ENCODE peak calls at places on chromosomes 2 and 18, in ten cellular contexts. One of them, this sample, is unnamed.

GRCh38 chr2:173205375-173205774 is 129.7 kb downstream of the MAP3K20 start:
- DNase-seq in D721Med: no peak
- DNase-seq in AG09309: no peak
- DNase-seq in astrocyte of the cerebellum: peak
- DNase-seq in HS-27A: no peak
- DNase-seq in stimulated activated CD4-positive, alpha-beta T cell treated with anti-CD3 and anti-CD28 coated beads, Interleukin-2, amount 100 ng/mL, for 48 hours: no peak
- DNase-seq in CD4-positive, alpha-beta T cell: no peak
- DNase-seq in heart left ventricle: peak
- DNase-seq in amygdala: peak
- DNase-seq in NCI-H2081: no peak
- DNase-seq in this sample: no peak

GRCh38 chr18:42028232-42028832 is 73.3 kb downstream of the PIK3C3 start:
- DNase-seq in D721Med: no peak
- DNase-seq in AG09309: no peak
- DNase-seq in astrocyte of the cerebellum: peak
- DNase-seq in HS-27A: no peak
- DNase-seq in stimulated activated CD4-positive, alpha-beta T cell treated with anti-CD3 and anti-CD28 coated beads, Interleukin-2, amount 100 ng/mL, for 48 hours: peak
- DNase-seq in CD4-positive, alpha-beta T cell: peak
- DNase-seq in heart left ventricle: no peak
- DNase-seq in amygdala: peak
- DNase-seq in NCI-H2081: peak
- DNase-seq in this sample: no peak

GRCh38 chr2:236600892-236601291 is 31.3 kb downstream of the ACKR3 start:
- DNase-seq in D721Med: no peak
- DNase-seq in AG09309: no peak
- DNase-seq in astrocyte of the cerebellum: no peak
- DNase-seq in HS-27A: no peak
- DNase-seq in stimulated activated CD4-positive, alpha-beta T cell treated with anti-CD3 and anti-CD28 coated beads, Interleukin-2, amount 100 ng/mL, for 48 hours: no peak
- DNase-seq in CD4-positive, alpha-beta T cell: no peak
- DNase-seq in heart left ventricle: peak
- DNase-seq in amygdala: no peak
- DNase-seq in NCI-H2081: no peak
- DNase-seq in this sample: no peak

GRCh38 chr2:238574490-238575271 is 148.0 kb downstream of the ASB1 start:
- DNase-seq in D721Med: no peak
- DNase-seq in AG09309: no peak
- DNase-seq in astrocyte of the cerebellum: no peak
- DNase-seq in HS-27A: no peak
- DNase-seq in stimulated activated CD4-positive, alpha-beta T cell treated with anti-CD3 and anti-CD28 coated beads, Interleukin-2, amount 100 ng/mL, for 48 hours: no peak
- DNase-seq in CD4-positive, alpha-beta T cell: no peak
- DNase-seq in heart left ventricle: no peak
- DNase-seq in amygdala: no peak
- DNase-seq in NCI-H2081: no peak
- DNase-seq in this sample: no peak

GRCh38 chr18:23585007-23585871 is 1.1 kb downstream of the NPC1 start:
- DNase-seq in D721Med: no peak
- DNase-seq in AG09309: no peak
- DNase-seq in astrocyte of the cerebellum: no peak
- DNase-seq in HS-27A: no peak
- DNase-seq in stimulated activated CD4-positive, alpha-beta T cell treated with anti-CD3 and anti-CD28 coated beads, Interleukin-2, amount 100 ng/mL, for 48 hours: no peak
- DNase-seq in CD4-positive, alpha-beta T cell: no peak
- DNase-seq in heart left ventricle: no peak
- DNase-seq in amygdala: no peak
- DNase-seq in NCI-H2081: no peak
- DNase-seq in this sample: no peak

GRCh38 chr2:85330839-85331636 is 3.2 kb upstream of the TGOLN2 start:
- DNase-seq in D721Med: no peak
- DNase-seq in AG09309: no peak
- DNase-seq in astrocyte of the cerebellum: no peak
- DNase-seq in HS-27A: no peak
- DNase-seq in stimulated activated CD4-positive, alpha-beta T cell treated with anti-CD3 and anti-CD28 coated beads, Interleukin-2, amount 100 ng/mL, for 48 hours: no peak
- DNase-seq in CD4-positive, alpha-beta T cell: no peak
- DNase-seq in heart left ventricle: no peak
- DNase-seq in amygdala: no peak
- DNase-seq in NCI-H2081: no peak
- DNase-seq in this sample: no peak

GRCh38 chr2:28390241-28390856 is 2.3 kb upstream of the FOSL2 start:
- DNase-seq in D721Med: no peak
- DNase-seq in AG09309: peak
- DNase-seq in astrocyte of the cerebellum: peak
- DNase-seq in HS-27A: peak
- DNase-seq in stimulated activated CD4-positive, alpha-beta T cell treated with anti-CD3 and anti-CD28 coated beads, Interleukin-2, amount 100 ng/mL, for 48 hours: peak
- DNase-seq in CD4-positive, alpha-beta T cell: peak
- DNase-seq in heart left ventricle: peak
- DNase-seq in amygdala: peak
- DNase-seq in NCI-H2081: peak
- DNase-seq in this sample: peak

GRCh38 chr2:220076734-220077133 is 449.3 kb downstream of the SLC4A3 start:
- DNase-seq in D721Med: no peak
- DNase-seq in AG09309: peak
- DNase-seq in astrocyte of the cerebellum: peak
- DNase-seq in HS-27A: no peak
- DNase-seq in stimulated activated CD4-positive, alpha-beta T cell treated with anti-CD3 and anti-CD28 coated beads, Interleukin-2, amount 100 ng/mL, for 48 hours: no peak
- DNase-seq in CD4-positive, alpha-beta T cell: no peak
- DNase-seq in heart left ventricle: no peak
- DNase-seq in amygdala: no peak
- DNase-seq in NCI-H2081: no peak
- DNase-seq in this sample: peak

GRCh38 chr2:42060718-42061619 is 13.1 kb downstream of the PKDCC start:
- DNase-seq in D721Med: peak
- DNase-seq in AG09309: no peak
- DNase-seq in astrocyte of the cerebellum: no peak
- DNase-seq in HS-27A: no peak
- DNase-seq in stimulated activated CD4-positive, alpha-beta T cell treated with anti-CD3 and anti-CD28 coated beads, Interleukin-2, amount 100 ng/mL, for 48 hours: no peak
- DNase-seq in CD4-positive, alpha-beta T cell: no peak
- DNase-seq in heart left ventricle: no peak
- DNase-seq in amygdala: peak
- DNase-seq in NCI-H2081: no peak
- DNase-seq in this sample: no peak

GRCh38 chr2:24675338-24675737 is 117.9 kb downstream of the PTRHD1 start:
- DNase-seq in D721Med: no peak
- DNase-seq in AG09309: no peak
- DNase-seq in astrocyte of the cerebellum: no peak
- DNase-seq in HS-27A: no peak
- DNase-seq in stimulated activated CD4-positive, alpha-beta T cell treated with anti-CD3 and anti-CD28 coated beads, Interleukin-2, amount 100 ng/mL, for 48 hours: no peak
- DNase-seq in CD4-positive, alpha-beta T cell: no peak
- DNase-seq in heart left ventricle: no peak
- DNase-seq in amygdala: no peak
- DNase-seq in NCI-H2081: no peak
- DNase-seq in this sample: no peak

GRCh38 chr2:56687169-56687568 is 503.4 kb downstream of the CCDC85A start:
- DNase-seq in D721Med: no peak
- DNase-seq in AG09309: no peak
- DNase-seq in astrocyte of the cerebellum: no peak
- DNase-seq in HS-27A: peak
- DNase-seq in stimulated activated CD4-positive, alpha-beta T cell treated with anti-CD3 and anti-CD28 coated beads, Interleukin-2, amount 100 ng/mL, for 48 hours: no peak
- DNase-seq in CD4-positive, alpha-beta T cell: no peak
- DNase-seq in heart left ventricle: no peak
- DNase-seq in amygdala: no peak
- DNase-seq in NCI-H2081: no peak
- DNase-seq in this sample: no peak

GRCh38 chr2:73928995-73929394 is 2.3 kb downstream of the DGUOK start:
- DNase-seq in D721Med: no peak
- DNase-seq in AG09309: no peak
- DNase-seq in astrocyte of the cerebellum: no peak
- DNase-seq in HS-27A: no peak
- DNase-seq in stimulated activated CD4-positive, alpha-beta T cell treated with anti-CD3 and anti-CD28 coated beads, Interleukin-2, amount 100 ng/mL, for 48 hours: no peak
- DNase-seq in CD4-positive, alpha-beta T cell: no peak
- DNase-seq in heart left ventricle: no peak
- DNase-seq in amygdala: no peak
- DNase-seq in NCI-H2081: no peak
- DNase-seq in this sample: no peak

GRCh38 chr2:212364586-212364985 is 174.0 kb downstream of the ERBB4 start:
- DNase-seq in D721Med: no peak
- DNase-seq in AG09309: no peak
- DNase-seq in astrocyte of the cerebellum: no peak
- DNase-seq in HS-27A: no peak
- DNase-seq in stimulated activated CD4-positive, alpha-beta T cell treated with anti-CD3 and anti-CD28 coated beads, Interleukin-2, amount 100 ng/mL, for 48 hours: no peak
- DNase-seq in CD4-positive, alpha-beta T cell: no peak
- DNase-seq in heart left ventricle: no peak
- DNase-seq in amygdala: no peak
- DNase-seq in NCI-H2081: no peak
- DNase-seq in this sample: no peak

GRCh38 chr2:24327988-24328387 is 32.3 kb downstream of the ITSN2 start:
- DNase-seq in D721Med: no peak
- DNase-seq in AG09309: no peak
- DNase-seq in astrocyte of the cerebellum: no peak
- DNase-seq in HS-27A: no peak
- DNase-seq in stimulated activated CD4-positive, alpha-beta T cell treated with anti-CD3 and anti-CD28 coated beads, Interleukin-2, amount 100 ng/mL, for 48 hours: no peak
- DNase-seq in CD4-positive, alpha-beta T cell: no peak
- DNase-seq in heart left ventricle: no peak
- DNase-seq in amygdala: peak
- DNase-seq in NCI-H2081: no peak
- DNase-seq in this sample: no peak

GRCh38 chr2:41321341-41321740 is 726.5 kb upstream of the PKDCC start:
- DNase-seq in D721Med: no peak
- DNase-seq in AG09309: no peak
- DNase-seq in astrocyte of the cerebellum: no peak
- DNase-seq in HS-27A: no peak
- DNase-seq in stimulated activated CD4-positive, alpha-beta T cell treated with anti-CD3 and anti-CD28 coated beads, Interleukin-2, amount 100 ng/mL, for 48 hours: no peak
- DNase-seq in CD4-positive, alpha-beta T cell: no peak
- DNase-seq in heart left ventricle: no peak
- DNase-seq in amygdala: no peak
- DNase-seq in NCI-H2081: no peak
- DNase-seq in this sample: no peak

This sample was measured in T1000.